ENCODE peak calls at places on chromosomes 7 and 10, in five cellular contexts. P is left ventricle myocardium inferior, C is fibroblast of pulmonary artery, W is GM23248, R is H7. A is an unnamed sample.
A peak's percentile ranks its signal among the peaks of the same experiment; 100 is the strongest.

GRCh38 chr10:124539935-124540641 is 78.5 kb downstream of the LHPP start:
- DNase-seq in P (peak; percentile 71), W (peak; percentile 66), R (peak; percentile 96), C (peak; percentile 54), A (peak; percentile 36)

GRCh38 chr10:89645742-89646172 is 715 bp upstream of the PANK1 start:
- DNase-seq in P (no peak), C (no peak), R (no peak), W (no peak), A (no peak)

GRCh38 chr10:63497321-63497720 is 23.9 kb upstream of the REEP3 start:
- DNase-seq in W (no peak), P (no peak), C (no peak), R (no peak), A (no peak)

GRCh38 chr10:1183033-1183396 is 126.8 kb downstream of the WDR37 start:
- DNase-seq in C (no peak), P (no peak), W (no peak), R (peak; percentile 52), A (no peak)

GRCh38 chr10:88080213-88080612 is 216.8 kb downstream of the PTEN start:
- DNase-seq in W (peak; percentile 21), C (peak; percentile 7), P (no peak), R (no peak), A (peak; percentile 32)

GRCh38 chr7:80542398-80542797 is 30.5 kb upstream of the GNAT3 start:
- DNase-seq in C (peak; percentile 88), P (no peak), W (peak; percentile 93), R (no peak), A (peak; percentile 88)

GRCh38 chr10:133327651-133328357 is 8.9 kb downstream of the CALY start:
- DNase-seq in C (no peak), P (no peak), W (no peak), R (peak; percentile 62), A (no peak)

GRCh38 chr10:86371691-86372090 is 5.1 kb upstream of the GRID1 start:
- DNase-seq in W (no peak), R (peak; percentile 83), C (no peak), P (no peak), A (no peak)

GRCh38 chr10:101843032-101843991 is at the start of gene KCNIP2:
- DNase-seq in C (no peak), P (peak; percentile 62), W (no peak), R (peak; percentile 97), A (no peak)

GRCh38 chr10:32149257-32149955 is 93.2 kb upstream of the KIF5B start:
- DNase-seq in P (peak; percentile 56), R (peak; percentile 28), C (peak; percentile 98), W (peak; percentile 96), A (peak; percentile 99)

GRCh38 chr10:44011603-44011981 is 362.9 kb upstream of the ZNF32 start:
- DNase-seq in R (no peak), C (no peak), P (no peak), W (no peak), A (no peak)

GRCh38 chr7:37908221-37908788 is 8.3 kb downstream of the SFRP4 start:
- DNase-seq in P (no peak), R (no peak), W (peak; percentile 56), C (peak; percentile 83), A (peak; percentile 99)

GRCh38 chr10:69270990-69271389 is 7.3 kb upstream of the HK1 start:
- DNase-seq in P (no peak), W (no peak), R (no peak), C (no peak), A (no peak)

GRCh38 chr10:33271969-33272583 is 62.4 kb downstream of the NRP1 start:
- DNase-seq in P (no peak), C (no peak), W (peak; percentile 47), R (no peak), A (peak; percentile 31)

GRCh38 chr7:45126201-45126600 is 14.7 kb upstream of the TBRG4 start:
- DNase-seq in C (no peak), P (no peak), R (no peak), W (no peak), A (no peak)

GRCh38 chr7:45123913-45124312 is 12.4 kb upstream of the TBRG4 start:
- DNase-seq in C (no peak), W (no peak), P (no peak), R (peak; percentile 86), A (no peak)

GRCh38 chr7:45124351-45124750 is 12.9 kb upstream of the TBRG4 start:
- DNase-seq in W (no peak), R (peak; percentile 31), P (no peak), C (no peak), A (no peak)

GRCh38 chr7:45126920-45127319 is 15.4 kb upstream of the TBRG4 start:
- DNase-seq in C (no peak), R (no peak), W (no peak), P (no peak), A (no peak)

DNA sequence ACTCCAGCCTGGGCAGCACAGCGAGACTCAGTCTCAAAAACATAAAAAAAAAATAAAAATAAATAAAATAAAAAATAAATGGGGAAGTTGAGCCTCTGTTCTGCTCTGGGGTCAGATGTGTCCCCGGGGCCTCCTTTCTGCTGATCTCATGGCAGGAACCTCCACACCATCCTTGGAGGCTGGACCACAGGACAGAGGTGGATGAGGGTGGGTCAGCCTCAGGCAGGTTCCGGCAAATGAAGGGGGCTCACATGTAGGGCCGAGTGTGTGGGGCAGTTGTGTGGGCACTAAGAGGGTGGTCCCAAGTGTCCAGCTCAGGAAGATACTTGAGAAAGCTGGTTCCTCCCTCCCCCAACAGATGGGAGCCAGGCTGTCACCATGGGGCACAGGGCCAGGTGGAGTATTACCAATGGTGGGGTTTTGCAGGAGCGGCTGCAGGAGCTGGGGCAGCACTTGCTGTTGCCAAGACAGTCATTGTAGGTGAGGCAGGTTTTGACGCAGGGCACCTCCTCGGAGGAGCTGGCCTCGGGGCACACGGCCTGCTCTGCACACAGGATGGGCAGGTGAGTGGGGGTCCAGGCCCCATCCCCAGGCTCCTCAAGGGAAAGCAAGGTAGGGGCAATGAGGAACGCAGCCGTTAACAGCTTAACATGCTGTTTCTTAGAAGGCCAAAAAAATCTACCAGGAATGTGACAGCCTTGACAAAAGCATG is 13.9 kb upstream of the TBRG4 start:
- DNase-seq in C (no peak), R (no peak), P (no peak), W (no peak), A (no peak)
- H3K4me3 ChIP-seq in C (no peak overlapping the region), R (no peak overlapping the region), P (no peak overlapping the region), W (no peak overlapping the region), A (no peak overlapping the region)

DNA sequence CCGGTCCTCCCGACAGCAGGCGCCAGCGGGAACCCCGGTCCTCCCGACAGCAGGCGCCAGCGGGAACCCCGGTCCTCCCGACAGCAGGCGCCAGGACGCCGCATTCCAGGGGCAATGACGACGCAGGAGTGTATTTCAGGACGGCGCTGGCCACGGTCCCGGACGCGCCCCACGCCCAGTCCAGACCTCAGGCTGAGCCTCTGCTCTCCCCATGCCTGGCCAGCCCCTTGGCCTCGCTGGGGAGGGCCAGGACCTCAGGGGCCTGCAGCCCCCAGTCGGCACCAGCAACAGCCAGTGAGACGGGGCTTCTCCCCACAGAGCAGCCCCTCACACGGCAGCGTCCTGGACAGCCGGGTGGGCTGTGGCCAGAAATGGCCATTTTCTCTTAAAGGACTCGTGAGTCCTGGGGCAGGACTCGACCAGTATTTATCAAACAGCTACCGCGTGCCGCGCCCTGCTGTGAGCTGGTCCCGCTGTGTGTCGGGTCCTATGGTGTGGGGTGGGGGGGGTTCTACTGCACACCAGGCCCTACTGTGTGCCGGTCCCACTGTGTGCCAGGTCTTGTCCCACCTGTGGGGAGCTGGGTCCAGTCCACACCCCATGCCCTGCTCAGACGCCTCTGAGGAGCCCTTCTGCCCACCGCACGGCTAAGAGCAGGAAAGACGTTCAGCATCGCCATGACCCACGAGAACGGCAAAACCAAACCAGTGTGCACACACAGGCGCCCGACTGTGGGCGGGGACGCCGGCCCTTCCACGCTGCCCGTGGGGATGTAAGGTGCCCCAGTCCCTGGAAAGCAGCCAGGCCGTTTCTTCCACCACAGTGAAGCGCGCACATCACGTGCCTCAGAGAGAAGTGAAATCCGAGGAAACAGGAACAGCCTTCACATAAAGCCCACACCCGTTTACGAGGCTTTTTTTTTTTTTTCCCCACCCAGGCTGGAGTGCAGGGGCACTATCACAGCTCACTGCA is 33.3 kb downstream of the GET4 start:
- DNase-seq in W (peak; percentile 63), C (peak; percentile 48), R (peak; percentile 84), P (peak; percentile 77), A (peak; percentile 70)
- H3K4me3 ChIP-seq in W (peak overlapping the region; percentile 12), C (no peak overlapping the region), R (peak overlapping the region; percentile 22), P (peak overlapping the region; percentile 54), A (peak overlapping the region; percentile 37)

DNA sequence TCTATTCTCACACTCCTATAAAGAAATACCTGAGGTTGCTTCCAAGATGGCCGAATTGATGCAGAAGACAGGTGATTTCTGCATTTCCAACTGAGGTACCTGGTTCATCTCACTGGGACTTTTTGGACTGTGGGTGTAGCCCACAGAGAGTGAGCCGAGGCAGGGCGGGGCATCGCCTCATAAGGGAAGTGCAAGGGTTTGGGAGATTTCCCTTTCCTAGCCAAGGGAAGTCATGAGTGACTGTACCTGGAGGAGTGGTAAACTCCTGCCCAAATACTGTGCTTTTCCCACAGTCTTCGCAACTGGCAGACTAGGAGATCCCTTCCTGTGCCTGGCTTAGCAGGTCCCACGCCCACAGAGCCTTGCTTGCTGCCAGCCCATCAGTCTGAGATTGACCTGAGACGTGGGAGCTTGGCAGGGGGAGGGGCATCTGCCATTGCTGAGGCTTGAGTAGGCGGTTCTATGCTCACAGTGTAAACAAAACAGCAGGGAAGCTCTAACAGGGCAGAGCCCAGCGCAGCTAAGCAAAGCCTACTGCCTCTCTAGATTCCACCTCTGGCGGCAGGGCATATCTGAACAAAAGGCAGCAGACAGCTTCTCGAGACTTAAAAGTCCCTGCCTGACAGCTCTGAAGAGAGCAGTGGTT is 152.2 kb downstream of the ARL4A start:
- DNase-seq in R (no peak), W (no peak), C (no peak), P (no peak), A (no peak)
- H3K4me3 ChIP-seq in R (peak overlapping the region; percentile 1), W (no peak overlapping the region), C (no peak overlapping the region), P (no peak overlapping the region), A (no peak overlapping the region)

GRCh38 chr10:25465582-25466372 is 291.0 kb downstream of the GPR158 start:
- DNase-seq in P (no peak), W (peak; percentile 0), R (no peak), C (no peak), A (no peak)
- H3K4me3 ChIP-seq in P (no peak overlapping the region), W (peak overlapping the region; percentile 44), R (no peak overlapping the region), C (no peak overlapping the region), A (no peak overlapping the region)

DNA sequence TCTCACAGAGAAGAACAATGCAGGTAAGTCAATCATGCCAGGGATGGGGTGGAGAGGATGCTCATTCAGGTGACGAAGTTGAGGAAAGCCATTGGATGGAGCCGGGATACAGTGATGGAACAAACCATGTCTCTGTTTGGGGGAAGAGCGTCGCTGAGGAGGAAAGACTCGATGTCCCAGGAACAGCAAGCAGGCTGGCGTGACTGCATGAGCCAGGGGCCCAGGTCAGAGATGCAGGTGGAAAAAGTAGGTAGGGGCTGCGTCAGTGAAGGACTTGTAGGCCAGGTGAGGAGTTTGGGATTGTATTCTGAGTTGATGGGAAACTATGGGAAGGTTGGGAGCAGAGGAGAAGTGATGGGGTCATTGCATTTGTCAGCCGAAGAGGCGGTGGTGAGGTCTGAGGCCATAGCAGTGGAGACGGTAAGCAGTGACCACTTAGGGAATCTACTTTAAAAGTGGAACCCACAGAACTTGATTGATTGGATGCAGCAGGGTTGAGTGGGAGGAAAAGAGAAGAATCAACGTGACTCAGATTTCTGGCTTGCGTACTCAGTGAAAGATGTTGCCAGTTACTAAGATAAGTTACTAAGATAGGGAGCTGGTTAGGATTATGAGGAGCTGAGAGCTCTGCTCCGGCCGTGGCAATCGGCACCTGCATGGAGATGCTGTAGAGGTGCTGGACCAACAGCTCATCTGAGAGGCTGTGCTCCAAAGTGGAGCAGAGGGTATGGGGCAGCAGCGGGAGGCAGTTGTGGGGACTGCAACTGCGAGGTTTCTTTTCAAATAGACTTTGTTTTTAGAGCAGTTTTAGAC is 12.5 kb upstream of the IL2RA start:
- DNase-seq in C (peak; percentile 78), R (no peak), P (no peak), W (peak; percentile 80), A (peak; percentile 82)
- H3K4me3 ChIP-seq in C (no peak overlapping the region), R (no peak overlapping the region), P (no peak overlapping the region), W (no peak overlapping the region), A (no peak overlapping the region)

A was measured in fibroblast of the aortic adventitia.